ENCODE peak calls at places on chromosome 1, in four cellular contexts. U is prostate gland, I is transverse colon, R is adrenal gland. W is an unnamed sample.
A peak's percentile ranks its signal among the peaks of the same experiment; 100 is the strongest.

GRCh38 chr1:26692211-26692792 is 3.5 kb upstream of the ARID1A start:
- DNase-seq in I (peak; percentile 90), U (peak; percentile 90), R (peak; percentile 83), W (peak; percentile 88)

GRCh38 chr1:55071477-55071876 is 32.1 kb downstream of the PCSK9 start:
- DNase-seq in I (no peak), U (no peak), R (no peak), W (no peak)

GRCh38 chr1:118986291-118986838 is 1.8 kb downstream of the TBX15 start:
- DNase-seq in R (no peak), U (no peak), I (no peak), W (no peak)

GRCh38 chr1:85297855-85298629 is 21.6 kb upstream of the BCL10 start:
- DNase-seq in I (no peak), U (peak; percentile 93), R (peak; percentile 62), W (peak; percentile 55)

GRCh38 chr1:65323246-65323645 is 13.9 kb downstream of the DNAJC6 start:
- DNase-seq in U (no peak), R (no peak), I (no peak), W (no peak)

GRCh38 chr1:115466433-115466832 is 128.4 kb upstream of the NGF start:
- DNase-seq in I (no peak), U (no peak), R (no peak), W (no peak)

GRCh38 chr1:244361764-244362473 is 89.8 kb downstream of the ADSS2 start:
- DNase-seq in I (no peak), U (peak; percentile 24), R (no peak), W (no peak)

GRCh38 chr1:220045356-220046051 is 801 bp downstream of the EPRS1 start:
- DNase-seq in I (no peak), U (no peak), R (no peak), W (no peak)

GRCh38 chr1:96416690-96417444 is 304.7 kb upstream of the PTBP2 start:
- DNase-seq in R (no peak), U (no peak), I (no peak), W (no peak)

GRCh38 chr1:92323473-92324453 is 24.9 kb downstream of the RPAP2 start:
- DNase-seq in U (no peak), R (no peak), I (no peak), W (no peak)

GRCh38 chr1:110672001-110672752 is 2.6 kb downstream of the KCNA3 start:
- DNase-seq in U (no peak), I (peak; percentile 27), R (no peak), W (peak; percentile 20)

GRCh38 chr1:208179303-208179702 is 64.9 kb downstream of the PLXNA2 start:
- DNase-seq in U (no peak), R (peak; percentile 15), I (peak; percentile 55), W (peak; percentile 45)

GRCh38 chr1:228329887-228330286 is 76.7 kb downstream of the TRIM11 start:
- DNase-seq in I (no peak), U (no peak), R (no peak), W (no peak)

GRCh38 chr1:35452086-35452485 is 105.1 kb downstream of the KIAA0319L start:
- DNase-seq in I (peak; percentile 29), U (peak; percentile 48), R (peak; percentile 59), W (peak; percentile 70)

GRCh38 chr1:223731076-223731770 is 18.9 kb downstream of the CAPN2 start:
- DNase-seq in I (peak; percentile 46), U (no peak), R (peak; percentile 71), W (no peak)

DNA sequence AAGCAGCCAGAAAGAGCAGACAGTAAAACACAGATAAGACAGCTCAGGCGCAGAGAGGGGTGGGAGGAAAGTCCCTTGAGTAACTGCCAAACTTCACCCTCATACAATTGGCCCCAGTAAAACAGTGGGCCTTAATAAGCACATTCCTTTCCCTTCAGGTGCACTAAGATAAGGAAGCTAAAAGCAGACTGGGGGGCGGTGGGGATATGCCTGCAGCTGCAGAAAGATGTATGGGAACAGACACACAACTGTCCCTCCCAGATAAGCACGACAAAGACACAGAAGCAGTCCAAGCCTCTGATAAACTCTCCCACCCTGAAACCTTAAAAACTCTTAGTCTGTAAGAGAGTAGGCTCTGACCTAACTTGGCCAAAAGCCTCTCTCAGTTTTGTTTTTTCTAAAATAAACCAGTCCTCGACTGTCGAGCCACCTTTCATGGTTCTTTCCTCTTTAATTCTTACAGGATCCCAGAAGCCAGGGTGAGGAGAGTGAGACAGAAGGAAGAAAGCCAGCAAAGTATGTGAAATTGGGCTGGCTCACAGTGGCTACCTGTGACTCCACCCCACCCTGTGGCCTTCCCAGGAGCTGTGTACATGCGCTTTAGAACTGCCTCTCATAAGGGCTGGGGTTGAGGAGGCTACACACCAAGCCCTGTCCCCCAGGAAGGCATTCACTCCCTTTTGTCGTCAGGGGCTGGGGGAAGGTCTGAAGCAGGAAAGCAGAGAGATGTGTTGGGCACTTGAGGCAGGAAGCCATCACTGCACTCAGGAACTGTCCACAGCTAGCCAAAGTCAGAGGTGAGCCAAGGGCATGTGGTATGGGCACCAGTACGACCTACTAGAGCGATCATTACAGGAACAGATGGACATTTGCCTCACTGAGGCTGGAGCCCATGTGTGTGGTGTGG is 4.6 kb downstream of the PGLYRP4 start:
- DNase-seq in R (no peak), I (no peak), U (peak; percentile 2), W (no peak)
- TF ChIP-seq POLR2A in R (no peak), I (no peak), U (no peak), W (no peak)

GRCh38 chr1:8711873-8712412 is 105.5 kb downstream of the RERE start:
- DNase-seq in R (no peak), I (no peak), U (no peak), W (no peak)
- H3K4me3 ChIP-seq in R (peak overlapping the region; percentile 3), I (no peak overlapping the region), U (no peak overlapping the region), W (no peak overlapping the region)

GRCh38 chr1:31380181-31380580 is 7.3 kb upstream of the FABP3 start:
- DNase-seq in U (peak; percentile 35), R (no peak), I (no peak), W (no peak)
- H3K27ac ChIP-seq in U (no peak overlapping the region), R (no peak overlapping the region), I (no peak overlapping the region), W (no peak overlapping the region)

GRCh38 chr1:175002910-175003517 is 3.3 kb downstream of the CACYBP start:
- DNase-seq in I (no peak), R (no peak), U (no peak), W (no peak)

GRCh38 chr1:174999216-174999925 is 376 bp upstream of the CACYBP start:
- DNase-seq in U (peak; percentile 98), I (peak; percentile 98), R (peak; percentile 98), W (peak; percentile 99)

GRCh38 chr1:174998569-174999215 is 1.1 kb upstream of the CACYBP start:
- DNase-seq in R (peak; percentile 36), U (peak; percentile 49), I (peak; percentile 40), W (peak; percentile 67)

GRCh38 chr1:175000697-175001187 is 995 bp downstream of the CACYBP start:
- DNase-seq in U (no peak), I (no peak), R (no peak), W (no peak)

GRCh38 chr1:174999926-175000696 is at the start of gene CACYBP:
- DNase-seq in I (no peak), U (peak; percentile 32), R (peak; percentile 61), W (peak; percentile 49)
- TF ChIP-seq POLR2A in I (no peak), U (peak; percentile 87), R (peak; percentile 27), W (no peak)

DNA sequence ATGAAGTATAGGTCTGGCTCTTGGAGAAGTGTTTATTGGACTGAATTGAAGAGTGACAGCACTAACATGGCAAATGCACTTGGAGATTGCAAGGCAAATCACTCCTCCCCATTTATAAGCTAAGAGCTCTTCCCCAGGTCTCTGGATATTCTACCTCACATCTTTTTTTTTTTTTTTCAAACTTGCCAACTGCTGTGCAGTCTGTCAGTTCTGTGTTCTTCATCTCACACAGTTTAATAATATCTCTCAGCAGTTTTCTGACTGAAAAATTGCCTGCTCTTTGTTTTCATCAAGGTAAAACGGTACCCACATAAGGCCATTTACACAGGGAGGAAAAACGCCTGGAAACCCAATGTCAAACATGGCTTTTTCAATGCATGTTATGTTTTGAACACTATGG is 186.1 kb upstream of the B3GALT2 start:
- DNase-seq in U (no peak), R (no peak), I (no peak), W (no peak)
- H3K4me3 ChIP-seq in U (no peak overlapping the region), R (no peak overlapping the region), I (no peak overlapping the region), W (no peak overlapping the region)

W was measured in body of pancreas.